ENCODE peak calls at places on chromosome 7, in eight cellular contexts. Z is GM06990, G is A549, R is astrocyte of the spinal cord, D is lung, N is sigmoid colon, L is ovary, W is heart right ventricle. I is an unnamed sample.
A peak's percentile ranks its signal among the peaks of the same experiment; 100 is the strongest.

GRCh38 chr7:64630496-64630895 is 35.4 kb upstream of the ZNF107 start:
- DNase-seq in N (no peak), G (peak; percentile 22), L (no peak), D (no peak), Z (no peak), R (no peak), W (no peak), I (no peak)

GRCh38 chr7:15503603-15504280 is 58.1 kb downstream of the AGMO start:
- DNase-seq in R (peak; percentile 51), L (no peak), Z (no peak), D (no peak), W (no peak), G (no peak), N (no peak), I (peak; percentile 14)

GRCh38 chr7:16223963-16224707 is 197.2 kb downstream of the CRPPA start:
- DNase-seq in R (no peak), W (no peak), G (no peak), Z (no peak), D (no peak), L (no peak), N (no peak), I (no peak)

GRCh38 chr7:131683536-131684125 is 127.2 kb upstream of the PODXL start:
- DNase-seq in W (no peak), L (no peak), R (no peak), G (no peak), N (no peak), D (no peak), Z (no peak), I (no peak)

GRCh38 chr7:155662343-155663043 is 18.0 kb downstream of the RBM33 start:
- DNase-seq in G (no peak), R (no peak), D (no peak), W (no peak), N (no peak), Z (no peak), L (no peak), I (no peak)

GRCh38 chr7:120272261-120272895 is 597 bp upstream of the KCND2 start:
- DNase-seq in G (peak; percentile 57), W (no peak), D (no peak), Z (peak; percentile 19), L (no peak), R (peak; percentile 48), N (no peak), I (peak; percentile 66)

GRCh38 chr7:68722044-68722443 is 876.2 kb upstream of the AUTS2 start:
- DNase-seq in D (no peak), L (no peak), W (no peak), G (no peak), R (no peak), N (no peak), Z (no peak), I (no peak)

GRCh38 chr7:123231060-123232000 is 31.6 kb upstream of the SLC13A1 start:
- DNase-seq in G (no peak), W (no peak), Z (no peak), N (no peak), D (no peak), R (no peak), L (no peak), I (no peak)

GRCh38 chr7:144256112-144256511 is 8.5 kb downstream of the OR2A7 start:
- DNase-seq in W (no peak), N (no peak), L (no peak), R (no peak), G (peak; percentile 7), D (no peak), Z (no peak), I (peak; percentile 63)

GRCh38 chr7:25951414-25952276 is 200.4 kb upstream of the NFE2L3 start:
- DNase-seq in N (peak; percentile 66), W (no peak), L (peak; percentile 43), Z (no peak), G (no peak), R (no peak), D (peak; percentile 30), I (no peak)

GRCh38 chr7:131769241-131769640 is 212.8 kb upstream of the PODXL start:
- DNase-seq in R (no peak), G (peak; percentile 39), Z (no peak), D (no peak), N (no peak), L (no peak), W (no peak), I (peak; percentile 63)

GRCh38 chr7:35755711-35756110 is 45.1 kb upstream of the SEPTIN7 start:
- DNase-seq in W (no peak), N (no peak), L (no peak), G (no peak), D (no peak), Z (no peak), R (no peak), I (no peak)

GRCh38 chr7:41028591-41028990 is 674.3 kb downstream of the INHBA start:
- DNase-seq in L (no peak), G (no peak), W (no peak), R (no peak), N (no peak), Z (no peak), D (no peak), I (peak; percentile 22)

GRCh38 chr7:158037211-158037610 is 550.4 kb downstream of the PTPRN2 start:
- DNase-seq in L (no peak), N (no peak), W (no peak), G (no peak), D (no peak), R (no peak), Z (no peak), I (no peak)

GRCh38 chr7:3862774-3863173 is 561.7 kb downstream of the SDK1 start:
- DNase-seq in W (no peak), G (no peak), R (no peak), N (no peak), D (no peak), L (no peak), Z (no peak), I (no peak)

GRCh38 chr7:100486753-100487446 is 3.2 kb downstream of the NYAP1 start:
- DNase-seq in G (peak; percentile 69), Z (no peak), R (peak; percentile 27), W (no peak), D (no peak), L (peak; percentile 44), N (no peak), I (no peak)

GRCh38 chr7:123535517-123535916 is 1.1 kb upstream of the IQUB start:
- DNase-seq in L (peak; percentile 52), Z (no peak), R (no peak), G (no peak), D (no peak), N (no peak), W (peak; percentile 12), I (no peak)

GRCh38 chr7:47329320-47329926 is 252.5 kb downstream of the TNS3 start:
- DNase-seq in N (no peak), D (no peak), L (no peak), Z (no peak), W (peak; percentile 45), R (no peak), G (no peak), I (no peak)

DNA sequence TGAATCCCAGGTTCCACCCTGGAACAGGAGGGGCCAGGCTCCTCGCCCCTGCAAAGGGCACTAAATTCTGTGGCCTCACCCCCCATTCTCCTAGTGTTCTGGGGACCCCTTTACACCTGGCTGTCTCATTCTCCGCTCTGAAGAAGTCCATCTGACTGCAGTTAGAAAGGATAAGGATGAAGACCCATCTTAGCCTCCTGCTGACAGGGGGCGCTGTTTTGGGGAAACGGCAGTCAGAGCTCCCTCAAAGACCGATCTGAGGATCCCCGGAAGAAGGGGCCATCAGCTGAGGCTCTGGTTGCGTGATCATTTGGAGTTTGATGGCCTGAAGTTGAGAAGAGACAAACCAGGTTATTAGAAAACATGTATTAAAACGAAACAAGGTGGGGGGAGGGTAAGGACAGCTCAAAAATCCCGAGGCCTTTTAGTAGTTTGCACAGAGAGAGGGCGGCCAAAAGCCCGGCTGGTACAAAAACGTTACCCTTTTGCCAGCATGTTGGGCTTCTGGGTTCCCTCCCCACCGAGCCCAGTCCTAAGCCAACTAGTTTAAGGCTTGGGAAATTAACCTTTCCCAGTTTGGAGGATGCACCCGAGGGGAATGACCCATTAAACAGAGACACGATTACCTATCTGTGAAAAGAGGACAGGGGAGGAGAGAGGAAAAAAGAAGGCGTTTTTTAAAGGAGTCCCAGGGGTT is 102.8 kb downstream of the CHN2 start:
- DNase-seq in R (no peak), D (no peak), G (peak; percentile 21), W (no peak), L (no peak), Z (no peak), N (no peak), I (no peak)
- TF ChIP-seq CTCF in R (no peak), D (no peak), G (no peak), W (no peak), L (no peak), Z (peak; percentile 19), N (no peak), I (no peak)

GRCh38 chr7:130293521-130293920 is 560 bp downstream of the CPA4 start:
- DNase-seq in G (no peak), W (no peak), D (no peak), R (no peak), L (no peak), Z (no peak), N (no peak), I (peak; percentile 29)
- H3K4me3 ChIP-seq in G (no peak overlapping the region), W (no peak overlapping the region), D (no peak overlapping the region), R (peak overlapping the region; percentile 21), L (no peak overlapping the region), Z (no peak overlapping the region), N (no peak overlapping the region), I (peak overlapping the region; percentile 37)

GRCh38 chr7:28328822-28329615 is 83.3 kb upstream of the CREB5 start:
- DNase-seq in L (no peak), Z (no peak), N (no peak), W (no peak), G (no peak), D (no peak), R (no peak), I (no peak)
- TF ChIP-seq CTCF in L (no peak), Z (no peak), N (no peak), W (no peak), G (no peak), D (no peak), R (no peak), I (no peak)

GRCh38 chr7:87935373-87935706 is 1.3 kb downstream of the ADAM22 start:
- DNase-seq in D (no peak), W (no peak), N (no peak), L (no peak), Z (no peak), G (no peak), R (no peak), I (no peak)

GRCh38 chr7:87933605-87933952 is 472 bp upstream of the ADAM22 start:
- DNase-seq in L (no peak), W (no peak), R (no peak), D (no peak), G (no peak), N (no peak), Z (no peak), I (no peak)

GRCh38 chr7:87933953-87934698 is at the start of gene ADAM22:
- DNase-seq in Z (peak; percentile 96), D (peak; percentile 83), N (peak; percentile 89), R (peak; percentile 89), L (peak; percentile 87), W (peak; percentile 83), G (peak; percentile 79), I (peak; percentile 57)

DNA sequence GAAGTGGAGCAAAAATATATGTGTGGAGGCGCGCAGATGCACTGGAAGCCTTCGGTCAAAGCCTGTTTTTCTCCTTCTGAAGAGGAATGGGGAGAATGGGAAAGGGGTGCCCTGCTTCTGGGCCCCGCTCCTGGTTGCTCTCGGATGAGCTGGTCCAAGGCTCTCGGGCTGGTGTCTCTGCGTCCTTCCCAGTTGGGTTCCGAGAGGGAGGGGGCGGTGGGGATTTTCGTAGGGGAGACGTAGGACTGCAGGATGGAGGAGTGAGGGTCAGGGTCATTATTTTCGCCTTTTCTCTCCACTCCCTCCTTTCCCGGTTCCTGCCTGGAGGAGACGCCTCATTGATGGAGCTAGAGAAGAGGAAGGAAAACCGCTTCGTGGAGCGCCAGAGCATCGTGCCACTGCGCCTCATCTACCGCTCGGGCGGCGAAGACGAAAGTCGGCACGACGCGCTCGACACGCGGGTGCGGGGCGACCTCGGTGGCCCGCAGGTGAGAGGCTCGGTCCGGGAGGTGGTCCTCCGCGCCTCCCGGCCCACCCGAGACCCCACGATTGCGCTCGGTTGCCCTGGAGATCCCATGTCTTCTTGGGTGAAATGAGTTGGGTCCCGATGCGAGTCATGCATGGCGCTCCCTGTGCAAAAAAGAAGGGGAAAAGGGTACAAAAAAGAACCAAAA is 785 bp downstream of the ADAM22 start:
- DNase-seq in R (peak; percentile 9), W (no peak), L (peak; percentile 40), G (peak; percentile 9), D (no peak), N (no peak), Z (peak; percentile 58), I (no peak)
- H3K4me3 ChIP-seq in R (peak overlapping the region; percentile 70), W (peak overlapping the region; percentile 52), L (peak overlapping the region; percentile 76), G (peak overlapping the region; percentile 66), D (peak overlapping the region; percentile 68), N (peak overlapping the region; percentile 48), Z (peak overlapping the region; percentile 92), I (peak overlapping the region; percentile 45)